ENCODE peak calls at places on chromosomes 7 and 10, in eight cellular contexts. L is GM23338; G is naive B cell; A is stimulated activated naive CD8-positive, alpha-beta T cell treated with anti-CD3 and anti-CD28 coated beads, Interleukin-15, amount 100 ng/mL, for 72 hours; I is dorsolateral prefrontal cortex; Q is A172; M is neural progenitor cell; E is Right ventricle myocardium superior. X is an unnamed sample.

GRCh38 chr7:17058568-17058967 is 176.8 kb upstream of the AGR3 start:
- DNase-seq in L (no peak), G (no peak), A (no peak), I (no peak), Q (no peak), M (no peak), E (no peak), X (no peak)

GRCh38 chr7:40551685-40552576 is 417.1 kb downstream of the SUGCT start:
- DNase-seq in L (no peak), G (no peak), A (no peak), I (no peak), Q (peak; percentile 83), M (no peak), E (no peak), X (no peak)

GRCh38 chr10:66058594-66058993 is 867.2 kb upstream of the LRRTM3 start:
- DNase-seq in L (no peak), G (no peak), A (no peak), I (no peak), Q (no peak), M (no peak), E (no peak), X (no peak)

GRCh38 chr10:51010977-51011376 is 63.3 kb upstream of the PRKG1 start:
- DNase-seq in L (peak; percentile 71), G (peak; percentile 20), A (no peak), I (no peak), Q (peak; percentile 23), M (peak; percentile 57), E (no peak), X (peak; percentile 18)

GRCh38 chr7:101123703-101124068 is 3.2 kb upstream of the SERPINE1 start:
- DNase-seq in L (no peak), G (no peak), A (no peak), I (no peak), Q (no peak), M (no peak), E (no peak), X (no peak)

GRCh38 chr7:112009081-112009480 is 197.1 kb downstream of the DOCK4 start:
- DNase-seq in L (no peak), G (no peak), A (no peak), I (no peak), Q (peak; percentile 40), M (no peak), E (no peak), X (no peak)

GRCh38 chr10:48343871-48344598 is 37.6 kb downstream of the MAPK8 start:
- DNase-seq in L (no peak), G (no peak), A (no peak), I (no peak), Q (no peak), M (no peak), E (no peak), X (no peak)

GRCh38 chr7:149733131-149733531 is 40.3 kb downstream of the ZNF467 start:
- DNase-seq in L (no peak), G (no peak), A (no peak), I (no peak), Q (no peak), M (no peak), E (no peak), X (no peak)

GRCh38 chr10:43126759-43127424 is 11.4 kb upstream of the CSGALNACT2 start:
- DNase-seq in L (no peak), G (no peak), A (no peak), I (no peak), Q (no peak), M (no peak), E (no peak), X (no peak)

GRCh38 chr7:100799037-100799896 is 28.1 kb downstream of the EPHB4 start:
- DNase-seq in L (peak; percentile 89), G (peak; percentile 42), A (peak; percentile 56), I (no peak), Q (peak; percentile 62), M (peak; percentile 79), E (peak; percentile 74), X (peak; percentile 20)

GRCh38 chr10:79413196-79413595 is 32.2 kb downstream of the ZCCHC24 start:
- DNase-seq in L (no peak), G (no peak), A (no peak), I (no peak), Q (peak; percentile 92), M (no peak), E (peak; percentile 68), X (no peak)

GRCh38 chr7:16594061-16594460 is 51.5 kb downstream of the ANKMY2 start:
- DNase-seq in L (no peak), G (no peak), A (no peak), I (no peak), Q (no peak), M (no peak), E (no peak), X (no peak)

GRCh38 chr10:127563718-127564553 is 14.8 kb downstream of the NPS start:
- DNase-seq in L (peak; percentile 41), G (peak; percentile 3), A (peak; percentile 14), I (no peak), Q (no peak), M (peak; percentile 15), E (no peak), X (no peak)

GRCh38 chr7:142057101-142057500 is 54.4 kb upstream of the MGAM2 start:
- DNase-seq in L (no peak), G (no peak), A (no peak), I (no peak), Q (no peak), M (no peak), E (no peak), X (no peak)

GRCh38 chr10:34192646-34193045 is 622.5 kb downstream of the PARD3 start:
- DNase-seq in L (no peak), G (no peak), A (no peak), I (no peak), Q (no peak), M (no peak), E (no peak), X (no peak)